ENCODE peak calls at places on chromosome 5, in six cellular contexts. C, E, L, Y, Q and N are unnamed samples.

GRCh38 chr5:77133061-77133758 is 46.1 kb upstream of the ZBED3 start:
- DNase-seq in C (peak), E (peak), L (peak), Y (peak), Q (no peak), N (peak)

GRCh38 chr5:119840175-119840574 is 210.8 kb downstream of the FAM170A start:
- DNase-seq in C (no peak), E (no peak), L (no peak), Y (no peak), Q (no peak), N (no peak)

GRCh38 chr5:80399553-80400239 is 8.2 kb upstream of the ZFYVE16 start:
- DNase-seq in C (no peak), E (no peak), L (peak), Y (no peak), Q (no peak), N (no peak)

GRCh38 chr5:158943057-158943456 is 156.7 kb downstream of the EBF1 start:
- DNase-seq in C (no peak), E (peak), L (peak), Y (no peak), Q (no peak), N (peak)

GRCh38 chr5:91841423-91841822 is 458.3 kb upstream of the ARRDC3 start:
- DNase-seq in C (no peak), E (no peak), L (no peak), Y (no peak), Q (no peak), N (no peak)

GRCh38 chr5:93915142-93915553 is 173.7 kb upstream of the POU5F2 start:
- DNase-seq in C (no peak), E (no peak), L (peak), Y (no peak), Q (no peak), N (no peak)

GRCh38 chr5:178416919-178417318 is 173.3 kb downstream of the COL23A1 start:
- DNase-seq in C (no peak), E (no peak), L (peak), Y (no peak), Q (no peak), N (no peak)

GRCh38 chr5:107555425-107556090 is 115.2 kb downstream of the EFNA5 start:
- DNase-seq in C (no peak), E (no peak), L (peak), Y (no peak), Q (no peak), N (no peak)

GRCh38 chr5:10590226-10591047 is 26.6 kb downstream of the ANKRD33B start:
- DNase-seq in C (no peak), E (no peak), L (peak), Y (no peak), Q (no peak), N (no peak)

GRCh38 chr5:35183243-35183955 is 46.9 kb downstream of the PRLR start:
- DNase-seq in C (no peak), E (peak), L (peak), Y (no peak), Q (no peak), N (no peak)

GRCh38 chr5:154194348-154195329 is 4.1 kb downstream of the GALNT10 start:
- DNase-seq in C (no peak), E (no peak), L (peak), Y (no peak), Q (no peak), N (no peak)

GRCh38 chr5:134116291-134116690 is 1.8 kb downstream of the TCF7 start:
- DNase-seq in C (no peak), E (no peak), L (no peak), Y (no peak), Q (no peak), N (no peak)

GRCh38 chr5:89735108-89735507 is 674.4 kb downstream of the CETN3 start:
- DNase-seq in C (no peak), E (no peak), L (no peak), Y (no peak), Q (no peak), N (no peak)

GRCh38 chr5:52657231-52657645 is 130.5 kb upstream of the ITGA1 start:
- DNase-seq in C (no peak), E (no peak), L (peak), Y (no peak), Q (no peak), N (no peak)

GRCh38 chr5:96478983-96479382 is 45.9 kb upstream of the PCSK1 start:
- DNase-seq in C (no peak), E (no peak), L (no peak), Y (no peak), Q (no peak), N (no peak)

DNA sequence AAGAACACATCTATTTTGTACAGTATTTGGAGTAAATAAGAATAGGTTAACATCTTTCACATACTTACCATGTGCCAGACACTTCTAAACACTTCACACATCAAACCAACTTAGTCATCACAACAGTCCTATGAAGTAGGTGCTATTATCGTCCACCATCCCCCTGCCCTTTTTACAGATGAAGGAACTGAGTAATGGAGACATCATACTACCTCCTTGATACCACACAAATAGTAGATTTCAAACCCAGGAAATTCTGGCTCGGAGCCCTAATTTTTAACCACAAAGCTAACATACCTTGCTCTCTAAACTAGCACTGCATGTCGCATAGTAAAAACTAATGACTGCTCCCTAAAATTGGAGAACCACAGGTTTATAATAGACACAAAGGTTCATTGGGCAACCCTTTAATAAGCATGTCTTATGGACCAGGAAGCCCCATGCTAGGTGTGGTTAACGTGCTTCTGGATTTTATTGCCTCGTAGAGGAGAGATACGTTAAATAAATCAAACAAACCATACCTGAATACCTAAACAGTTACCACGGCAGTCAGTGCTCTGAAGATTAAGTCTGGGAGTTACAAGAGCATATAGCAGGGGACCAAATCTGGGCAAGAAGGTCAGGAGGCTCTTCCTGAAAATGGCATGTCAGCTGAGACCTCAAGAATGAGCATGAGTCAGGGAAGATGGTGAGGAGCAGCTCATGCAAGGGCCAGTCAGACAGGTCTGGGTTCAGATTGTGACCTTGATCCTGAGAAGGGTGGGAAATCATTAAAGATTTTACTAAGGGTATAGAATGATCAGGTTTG is 4.4 kb upstream of the ZNF366 start:
- DNase-seq in C (no peak), E (no peak), L (peak), Y (no peak), Q (no peak), N (no peak)
- H3K27ac ChIP-seq in C (no peak), E (peak), L (no peak), Y (no peak), Q (no peak), N (peak)

GRCh38 chr5:65982635-65983034 is 56.3 kb downstream of the ERBIN start:
- DNase-seq in C (no peak), E (no peak), L (no peak), Y (no peak), Q (no peak), N (no peak)
- H3K27ac ChIP-seq in C (no peak), E (no peak), L (no peak), Y (no peak), Q (no peak), N (no peak)

GRCh38 chr5:33793836-33794549 is 97.8 kb downstream of the ADAMTS12 start:
- DNase-seq in C (no peak), E (no peak), L (no peak), Y (no peak), Q (no peak), N (no peak)

GRCh38 chr5:33785571-33785970 is 106.2 kb downstream of the ADAMTS12 start:
- DNase-seq in C (no peak), E (no peak), L (no peak), Y (no peak), Q (no peak), N (no peak)

GRCh38 chr5:33792559-33792958 is 99.2 kb downstream of the ADAMTS12 start:
- DNase-seq in C (no peak), E (no peak), L (no peak), Y (no peak), Q (no peak), N (no peak)

GRCh38 chr5:33788922-33789321 is 102.9 kb downstream of the ADAMTS12 start:
- DNase-seq in C (no peak), E (no peak), L (peak), Y (no peak), Q (no peak), N (no peak)

DNA sequence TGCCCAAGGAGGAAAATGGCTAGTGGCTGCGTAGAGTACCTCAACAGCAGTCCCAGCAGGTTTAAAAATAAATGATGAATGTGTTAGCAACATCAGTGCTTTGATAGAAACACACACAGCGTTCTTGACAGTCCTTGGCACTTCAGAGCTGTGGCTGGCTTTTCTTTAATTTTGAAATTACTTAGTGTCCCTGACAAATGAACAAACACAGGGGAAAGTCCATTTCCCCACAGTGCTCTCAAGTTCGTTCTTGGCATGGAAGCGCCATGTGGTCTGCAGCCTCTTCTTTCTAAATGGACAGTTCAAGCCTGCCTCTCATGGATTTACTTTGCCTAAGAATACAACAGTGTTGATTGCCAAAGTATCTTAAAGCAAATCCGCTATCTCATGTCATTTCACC is 102.2 kb downstream of the ADAMTS12 start:
- DNase-seq in C (no peak), E (no peak), L (no peak), Y (no peak), Q (no peak), N (no peak)
- H3K27ac ChIP-seq in C (no peak), E (no peak), L (peak), Y (peak), Q (no peak), N (peak)

DNA sequence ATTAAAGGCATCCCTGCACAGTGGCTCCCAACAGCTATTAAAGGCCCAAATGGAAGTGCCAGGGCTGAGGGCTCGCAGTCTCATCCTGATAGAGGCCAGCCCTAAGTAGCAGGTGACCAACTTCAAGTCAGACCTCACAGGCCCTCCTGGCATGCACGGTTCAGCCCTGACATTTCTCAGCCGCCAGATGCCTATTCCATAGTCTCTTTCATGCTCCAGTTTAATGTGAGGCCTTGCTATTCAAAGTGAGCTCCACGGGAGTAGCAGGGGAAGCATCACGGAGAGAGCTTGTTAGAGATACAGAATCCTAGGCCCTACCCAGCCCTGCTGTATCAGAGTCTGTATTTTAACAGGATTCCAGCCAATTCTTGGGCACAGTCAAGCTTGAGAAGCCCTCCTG is 11.1 kb downstream of the LHFPL2 start:
- DNase-seq in C (no peak), E (no peak), L (no peak), Y (no peak), Q (no peak), N (no peak)
- H3K27ac ChIP-seq in C (no peak), E (peak), L (peak), Y (no peak), Q (no peak), N (peak)

GRCh38 chr5:58148366-58148765 is 311.5 kb downstream of the PLK2 start:
- DNase-seq in C (no peak), E (no peak), L (no peak), Y (no peak), Q (no peak), N (no peak)
- H3K27ac ChIP-seq in C (no peak), E (no peak), L (no peak), Y (no peak), Q (no peak), N (no peak)

GRCh38 chr5:82673460-82673859 is 395.3 kb upstream of the RPS23 start:
- DNase-seq in C (no peak), E (no peak), L (no peak), Y (no peak), Q (no peak), N (no peak)
- H3K27ac ChIP-seq in C (no peak), E (no peak), L (no peak), Y (no peak), Q (no peak), N (no peak)

GRCh38 chr5:141817631-141818030 is 60.6 kb downstream of the PCDH1 start:
- DNase-seq in C (no peak), E (no peak), L (no peak), Y (no peak), Q (no peak), N (no peak)
- H3K27ac ChIP-seq in C (no peak), E (no peak), L (no peak), Y (no peak), Q (no peak), N (peak)